ENCODE peak calls at places on chromosomes 16 and 17, in eight cellular contexts. S is choroid plexus epithelial cell; E is NCI-H1105; W is HAP-1; Z is dermis microvascular lymphatic vessel endothelial cell; I is stimulated activated CD8-positive, alpha-beta memory T cell treated with anti-CD3 and anti-CD28 coated beads, Interleukin-4, amount 100 ng/mL, for 4 hours; P is skeletal muscle cell; B is activated CD4-positive, alpha-beta T cell treated with anti-CD3 and anti-CD28 coated beads for 24 hours. J is an unnamed sample.

GRCh38 chr16:8858994-8859912 is 9.6 kb downstream of the CARHSP1 start:
- DNase-seq in B (no peak), E (no peak), Z (no peak), P (no peak), W (no peak), S (no peak), I (no peak), J (no peak)

GRCh38 chr17:82536220-82537201 is 17.0 kb downstream of the FOXK2 start:
- DNase-seq in Z (peak; percentile 77), S (peak; percentile 94), P (peak; percentile 47), B (no peak), W (peak; percentile 76), I (no peak), E (no peak), J (no peak)

GRCh38 chr16:57134982-57135381 is 42.6 kb downstream of the CPNE2 start:
- DNase-seq in B (no peak), W (no peak), P (no peak), S (no peak), E (no peak), I (peak; percentile 14), Z (no peak), J (no peak)

GRCh38 chr17:19345067-19345460 is 17.5 kb downstream of the B9D1 start:
- DNase-seq in B (no peak), I (no peak), Z (no peak), S (no peak), E (no peak), W (no peak), P (no peak), J (no peak)

GRCh38 chr17:28053725-28054124 is 11.2 kb downstream of the NLK start:
- DNase-seq in S (no peak), P (no peak), W (no peak), I (no peak), Z (no peak), B (no peak), E (no peak), J (no peak)

GRCh38 chr16:88541109-88541508 is 29.1 kb upstream of the ZC3H18 start:
- DNase-seq in B (no peak), P (no peak), Z (no peak), I (no peak), E (no peak), W (no peak), S (no peak), J (no peak)

GRCh38 chr17:56833023-56833811 is 503 bp downstream of the C17orf67 start:
- DNase-seq in Z (no peak), B (peak; percentile 41), W (peak; percentile 52), P (no peak), S (peak; percentile 58), E (peak; percentile 73), I (peak; percentile 40), J (peak; percentile 21)

GRCh38 chr17:73613271-73613941 is 30.8 kb downstream of the SDK2 start:
- DNase-seq in Z (no peak), W (no peak), S (no peak), P (no peak), E (no peak), B (no peak), I (no peak), J (no peak)

GRCh38 chr17:1709971-1710806 is at the start of gene TLCD2:
- DNase-seq in Z (no peak), I (no peak), P (no peak), W (peak; percentile 64), S (peak; percentile 66), B (no peak), E (no peak), J (no peak)

GRCh38 chr17:49055181-49055927 is 58.2 kb downstream of the IGF2BP1 start:
- DNase-seq in W (no peak), S (no peak), P (no peak), E (no peak), I (no peak), Z (no peak), B (no peak), J (no peak)

GRCh38 chr16:85829751-85830445 is 30.4 kb downstream of the COX4I1 start:
- DNase-seq in P (no peak), B (no peak), Z (no peak), W (no peak), E (no peak), I (no peak), S (no peak), J (peak; percentile 19)

GRCh38 chr17:75753514-75754377 is 11.2 kb downstream of the GALK1 start:
- DNase-seq in P (no peak), Z (no peak), W (peak; percentile 68), I (peak; percentile 55), B (peak; percentile 56), S (peak; percentile 71), E (peak; percentile 54), J (peak; percentile 28)

GRCh38 chr17:13135496-13135895 is 117.7 kb upstream of the ELAC2 start:
- DNase-seq in S (no peak), E (no peak), B (no peak), W (no peak), I (no peak), P (no peak), Z (no peak), J (no peak)

GRCh38 chr16:28865722-28866453 is 2.2 kb downstream of the SH2B1 start:
- DNase-seq in W (no peak), I (no peak), Z (no peak), S (no peak), P (no peak), E (no peak), B (no peak), J (no peak)